ENCODE peak calls at places on chromosomes 12 and 14, in six cellular contexts. I is lower leg skin; L is CD8-positive, alpha-beta T cell; M is heart left ventricle; X is GM06990; N is Calu3. C is an unnamed sample.

GRCh38 chr14:27613102-27613501 is 1015.3 kb upstream of the NOVA1 start:
- DNase-seq in L (no peak), N (no peak), I (no peak), X (no peak), M (no peak), C (no peak)

GRCh38 chr14:54350196-54350595 is 46.6 kb upstream of the CDKN3 start:
- DNase-seq in N (no peak), X (no peak), I (no peak), M (no peak), L (no peak), C (no peak)

GRCh38 chr14:60302663-60303062 is 53.6 kb downstream of the PPM1A start:
- DNase-seq in I (no peak), L (no peak), X (no peak), N (no peak), M (no peak), C (no peak)

GRCh38 chr12:1122803-1123202 is 131.8 kb downstream of the ERC1 start:
- DNase-seq in X (no peak), I (no peak), M (no peak), L (peak), N (no peak), C (no peak)

GRCh38 chr14:67524152-67524963 is 8.7 kb upstream of the PLEKHH1 start:
- DNase-seq in N (peak), I (no peak), M (no peak), X (no peak), L (no peak), C (no peak)

GRCh38 chr12:6326316-6326959 is 15.4 kb downstream of the TNFRSF1A start:
- DNase-seq in N (peak), L (no peak), I (no peak), X (no peak), M (peak), C (no peak)

GRCh38 chr14:94113490-94113889 is 3.0 kb downstream of the IFI27 start:
- DNase-seq in N (no peak), X (no peak), L (no peak), M (peak), I (peak), C (no peak)

GRCh38 chr14:78074546-78074945 is 95.6 kb upstream of the NRXN3 start:
- DNase-seq in N (no peak), L (no peak), I (no peak), M (peak), X (no peak), C (no peak)

GRCh38 chr12:109595321-109595902 is 21.8 kb downstream of the MVK start:
- DNase-seq in I (no peak), N (no peak), L (no peak), M (no peak), X (no peak), C (no peak)

GRCh38 chr14:96911499-96912130 is 114.4 kb downstream of the VRK1 start:
- DNase-seq in M (no peak), N (no peak), X (no peak), I (no peak), L (no peak), C (no peak)

GRCh38 chr12:92431146-92431545 is 271.6 kb upstream of the PLEKHG7 start:
- DNase-seq in N (no peak), L (no peak), I (no peak), M (peak), X (no peak), C (no peak)

GRCh38 chr14:102344084-102344483 is 18.6 kb downstream of the CINP start:
- DNase-seq in X (no peak), L (no peak), M (no peak), I (no peak), N (no peak), C (no peak)

GRCh38 chr12:18428416-18428815 is 167.1 kb downstream of the PIK3C2G start:
- DNase-seq in M (no peak), L (no peak), I (no peak), X (no peak), N (peak), C (no peak)

GRCh38 chr14:100891051-100891450 is 12.5 kb downstream of the RTL1 start:
- DNase-seq in N (no peak), I (peak), M (no peak), L (no peak), X (no peak), C (no peak)

GRCh38 chr12:57148469-57149308 is 1.3 kb upstream of the LRP1-AS start:
- DNase-seq in I (peak), M (peak), N (no peak), X (no peak), L (no peak), C (no peak)

GRCh38 chr12:98733667-98734350 is 88.7 kb downstream of the APAF1 start:
- DNase-seq in X (no peak), N (no peak), L (no peak), I (no peak), M (no peak), C (no peak)

GRCh38 chr12:22641353-22642053 is 16.5 kb downstream of the ETNK1 start:
- DNase-seq in N (no peak), L (no peak), I (no peak), X (no peak), M (no peak), C (no peak)

GRCh38 chr12:124693356-124693755 is 125.9 kb upstream of the NCOR2 start:
- DNase-seq in M (peak), L (no peak), I (no peak), X (no peak), N (no peak), C (no peak)

GRCh38 chr12:122421815-122422737 is at the start of gene CLIP1:
- DNase-seq in M (peak), L (peak), X (peak), I (peak), N (peak), C (no peak)

GRCh38 chr14:105165134-105165704 is 3.4 kb downstream of the JAG2 start:
- DNase-seq in M (no peak), X (no peak), I (no peak), N (peak), L (no peak), C (no peak)

GRCh38 chr12:120439646-120440247 is 1.8 kb downstream of the COX6A1 start:
- DNase-seq in I (no peak), N (peak), L (peak), X (peak), M (no peak), C (peak)

GRCh38 chr12:15782667-15783066 is 6.5 kb downstream of the EPS8 start:
- DNase-seq in L (no peak), M (no peak), I (no peak), X (no peak), N (no peak), C (no peak)

GRCh38 chr14:62301911-62302310 is 539.7 kb downstream of the SNAPC1 start:
- DNase-seq in X (no peak), L (no peak), I (no peak), N (no peak), M (no peak), C (no peak)

GRCh38 chr12:82479511-82479910 is 121.2 kb downstream of the METTL25 start:
- DNase-seq in L (no peak), X (no peak), M (no peak), I (no peak), N (no peak), C (no peak)

GRCh38 chr14:102819176-102819628 is 42.0 kb downstream of the TRAF3 start:
- DNase-seq in I (peak), X (peak), M (no peak), N (peak), L (no peak), C (no peak)

GRCh38 chr12:122944588-122944987 is 21.7 kb downstream of the ABCB9 start:
- DNase-seq in M (no peak), X (no peak), L (no peak), N (peak), I (no peak), C (no peak)

GRCh38 chr14:23481362-23481970 is 12.0 kb downstream of the NGDN start:
- DNase-seq in M (no peak), X (no peak), I (no peak), L (no peak), N (no peak), C (no peak)

GRCh38 chr14:103530390-103530789 is 1.4 kb downstream of the TRMT61A start:
- DNase-seq in L (no peak), X (no peak), M (no peak), N (no peak), I (no peak), C (no peak)

GRCh38 chr14:61694039-61694438 is 1.3 kb upstream of the HIF1A start:
- DNase-seq in X (no peak), L (no peak), N (no peak), M (no peak), I (no peak), C (no peak)

GRCh38 chr14:75831971-75832370 is 149.8 kb downstream of the TGFB3 start:
- DNase-seq in M (no peak), X (no peak), N (peak), L (no peak), I (no peak), C (no peak)

GRCh38 chr14:73762375-73762822 is 48.2 kb upstream of the PNMA1 start:
- DNase-seq in N (no peak), I (no peak), M (no peak), X (peak), L (no peak), C (no peak)

GRCh38 chr14:74411671-74412070 is 14.3 kb downstream of the SYNDIG1L start:
- DNase-seq in M (no peak), N (no peak), X (no peak), L (no peak), I (no peak), C (no peak)

GRCh38 chr14:79630561-79630960 is 580.7 kb downstream of the DIO2 start:
- DNase-seq in I (no peak), N (no peak), X (no peak), L (no peak), M (no peak), C (no peak)

GRCh38 chr14:66508846-66509621 is 1.1 kb downstream of the GPHN start:
- DNase-seq in I (peak), M (peak), X (peak), N (peak), L (peak), C (no peak)

GRCh38 chr12:77202457-77203060 is 137.2 kb upstream of the E2F7 start:
- DNase-seq in N (no peak), L (no peak), M (no peak), X (no peak), I (no peak), C (no peak)

GRCh38 chr12:77204055-77204454 is 138.7 kb upstream of the E2F7 start:
- DNase-seq in X (no peak), I (no peak), M (no peak), L (no peak), N (peak), C (no peak)
- TF ChIP-seq CTCF in X (no peak), I (no peak), M (no peak), L (no peak), N (no peak), C (peak)

GRCh38 chr12:97572220-97572619 is 109.6 kb downstream of the RMST start:
- DNase-seq in I (no peak), M (no peak), L (no peak), N (no peak), X (no peak), C (no peak)
- TF ChIP-seq CTCF in I (no peak), M (no peak), L (no peak), N (no peak), X (no peak), C (no peak)

GRCh38 chr14:36065831-36066230 is 110.7 kb downstream of the PTCSC3 start:
- DNase-seq in M (no peak), I (no peak), L (no peak), X (no peak), N (no peak), C (no peak)
- TF ChIP-seq CTCF in M (no peak), I (no peak), L (no peak), X (no peak), N (no peak), C (no peak)

DNA sequence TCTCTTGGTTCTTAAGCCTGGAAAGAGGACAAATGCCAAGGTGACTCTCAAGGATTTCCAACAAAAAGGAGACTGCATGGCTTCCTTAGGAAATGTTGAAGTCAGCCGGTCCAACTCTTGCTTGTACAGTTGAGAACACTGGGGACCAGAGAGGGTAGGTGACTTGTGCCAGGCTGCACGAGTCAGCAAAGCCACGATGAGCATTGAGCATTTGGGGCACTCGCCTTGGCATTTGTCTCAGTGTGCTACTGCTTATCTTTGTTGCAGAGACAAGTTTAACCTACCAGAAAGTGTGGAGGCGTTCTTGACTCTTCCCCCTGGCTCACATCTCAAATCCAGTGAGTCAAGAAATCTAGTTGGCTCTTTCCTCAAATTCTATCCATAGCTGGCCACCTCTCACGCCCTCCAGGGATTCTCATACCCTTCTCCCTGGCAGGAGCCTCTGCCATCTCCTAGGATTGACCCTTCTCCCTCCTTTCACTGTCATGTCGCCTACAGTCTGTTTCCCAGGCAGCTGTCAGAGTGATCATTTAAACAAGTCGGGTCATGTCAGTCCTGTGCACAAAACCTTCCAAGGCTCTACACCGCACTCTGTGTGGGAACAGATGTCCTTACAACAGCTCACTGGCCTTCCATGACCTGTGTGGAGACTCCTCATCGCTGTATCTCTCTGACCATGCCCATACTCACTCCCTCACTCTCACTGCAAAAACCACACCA is 17.2 kb upstream of the KRT83 start:
- DNase-seq in I (no peak), X (no peak), M (no peak), L (no peak), N (no peak), C (no peak)
- TF ChIP-seq CTCF in I (no peak), X (no peak), M (no peak), L (no peak), N (no peak), C (no peak)

DNA sequence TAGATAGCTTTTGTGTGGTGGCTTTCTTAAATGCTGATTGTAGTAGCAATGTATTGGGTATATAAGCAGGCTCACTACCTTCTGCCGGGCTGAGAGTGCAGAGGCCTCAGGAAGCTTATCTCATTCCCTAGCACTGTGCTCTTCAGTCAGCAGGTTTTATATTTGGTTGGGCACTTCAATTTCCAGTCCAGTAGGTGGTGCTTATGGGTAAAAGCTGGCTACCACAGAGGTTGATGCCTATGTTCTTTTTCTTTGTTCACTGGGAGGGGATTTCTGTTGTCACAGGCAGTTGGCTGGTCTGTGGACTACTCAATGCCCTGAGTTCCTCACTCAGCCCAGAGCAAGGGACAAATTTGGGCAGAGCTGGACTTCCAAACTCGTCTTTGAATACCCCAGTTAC is 43.0 kb upstream of the GLIPR1 start:
- DNase-seq in M (no peak), X (no peak), I (no peak), L (no peak), N (no peak), C (no peak)
- TF ChIP-seq CTCF in M (no peak), X (peak), I (no peak), L (peak), N (no peak), C (no peak)

GRCh38 chr14:39576726-39577125 is 144.5 kb upstream of the FBXO33 start:
- DNase-seq in N (no peak), M (no peak), X (no peak), L (no peak), I (no peak), C (no peak)

GRCh38 chr14:39576258-39576657 is 144.0 kb upstream of the FBXO33 start:
- DNase-seq in L (no peak), M (no peak), I (no peak), X (no peak), N (no peak), C (no peak)

GRCh38 chr14:39582028-39582654 is 149.9 kb upstream of the FBXO33 start:
- DNase-seq in L (no peak), N (no peak), M (no peak), X (no peak), I (no peak), C (no peak)

GRCh38 chr14:39581474-39581873 is 149.2 kb upstream of the FBXO33 start:
- DNase-seq in I (no peak), L (no peak), N (no peak), M (no peak), X (no peak), C (no peak)
- TF ChIP-seq CTCF in I (no peak), L (peak), N (no peak), M (no peak), X (no peak), C (peak)